ENCODE peak calls at places on chromosomes 11 and 22, in eight cellular contexts. V is right lobe of liver, Y is IMR-90, U is transverse colon, A is uterus, R is gastrocnemius medialis, C is adrenal gland, X is tibial nerve. Q is an unnamed sample.

GRCh38 chr11:34252651-34253050 is 105.2 kb downstream of the ABTB2 start:
- DNase-seq in U (no peak), A (no peak), C (no peak), R (no peak), V (no peak), Y (no peak), X (no peak), Q (no peak)

GRCh38 chr11:12290477-12290922 is 86.9 kb upstream of the PARVA start:
- DNase-seq in U (no peak), C (no peak), Y (no peak), A (no peak), V (no peak), R (no peak), X (no peak), Q (no peak)

GRCh38 chr11:22742149-22742548 is 75.7 kb downstream of the GAS2 start:
- DNase-seq in C (no peak), A (no peak), R (no peak), X (no peak), V (no peak), U (no peak), Y (no peak), Q (no peak)

GRCh38 chr11:287821-288327 is 1.1 kb upstream of the PGGHG start:
- DNase-seq in R (no peak), A (peak; percentile 22), Y (no peak), X (no peak), V (peak; percentile 66), U (peak; percentile 42), C (no peak), Q (no peak)

GRCh38 chr11:130168105-130168504 is 8.5 kb downstream of the ST14 start:
- DNase-seq in U (peak; percentile 9), X (no peak), V (no peak), C (no peak), R (no peak), Y (peak; percentile 88), A (no peak), Q (no peak)

GRCh38 chr11:34331736-34332135 is 26.1 kb downstream of the ABTB2 start:
- DNase-seq in V (no peak), Y (no peak), U (no peak), X (no peak), R (no peak), C (no peak), A (no peak), Q (no peak)

GRCh38 chr22:19105867-19106802 is 16.1 kb downstream of the DGCR2 start:
- DNase-seq in Y (no peak), C (peak; percentile 51), U (no peak), A (no peak), X (no peak), V (no peak), R (no peak), Q (no peak)

GRCh38 chr11:134049303-134049702 is 19.6 kb upstream of the JAM3 start:
- DNase-seq in C (peak; percentile 54), R (no peak), V (peak; percentile 32), X (no peak), Y (no peak), A (peak; percentile 13), U (no peak), Q (no peak)

GRCh38 chr11:119742263-119742861 is 13.4 kb upstream of the NECTIN1 start:
- DNase-seq in A (peak; percentile 32), V (peak; percentile 48), R (no peak), Y (no peak), U (peak; percentile 36), X (no peak), C (no peak), Q (no peak)

GRCh38 chr11:71937826-71938225 is 9.0 kb downstream of the RNF121 start:
- DNase-seq in X (no peak), C (no peak), R (no peak), U (no peak), A (no peak), Y (no peak), V (peak; percentile 63), Q (no peak)

GRCh38 chr11:2885676-2886081 is at the start of gene CDKN1C:
- DNase-seq in R (peak; percentile 63), U (peak; percentile 89), X (peak; percentile 86), V (peak; percentile 90), A (peak; percentile 95), Y (peak; percentile 69), C (peak; percentile 96), Q (peak; percentile 88)

GRCh38 chr22:49936973-49937757 is 18.7 kb downstream of the CRELD2 start:
- DNase-seq in V (no peak), Y (no peak), R (no peak), U (no peak), A (no peak), X (no peak), C (no peak), Q (peak; percentile 47)

GRCh38 chr22:44870021-44870420 is 117.6 kb downstream of the ARHGAP8 start:
- DNase-seq in V (peak; percentile 27), R (no peak), A (no peak), X (no peak), Y (peak; percentile 49), C (peak; percentile 61), U (no peak), Q (peak; percentile 62)

GRCh38 chr11:47278769-47279168 is 8.8 kb downstream of the MADD start:
- DNase-seq in C (no peak), Y (no peak), R (no peak), X (no peak), U (no peak), V (no peak), A (no peak), Q (no peak)

GRCh38 chr22:32765117-32765618 is 36.3 kb upstream of the TIMP3 start:
- DNase-seq in U (no peak), C (no peak), V (no peak), A (no peak), Y (no peak), X (no peak), R (no peak), Q (no peak)

GRCh38 chr11:3049430-3050243 is 7.6 kb downstream of the CARS1 start:
- DNase-seq in R (peak; percentile 91), U (peak; percentile 80), V (no peak), C (peak; percentile 96), X (peak; percentile 39), A (peak; percentile 75), Y (peak; percentile 98), Q (peak; percentile 35)

GRCh38 chr11:134024420-134025085 is 44.3 kb upstream of the JAM3 start:
- DNase-seq in U (no peak), R (no peak), V (peak; percentile 37), A (no peak), C (no peak), X (no peak), Y (peak; percentile 36), Q (no peak)

GRCh38 chr11:31813961-31814868 is 3.1 kb upstream of the PAX6 start:
- DNase-seq in Y (no peak), C (no peak), A (no peak), R (no peak), X (no peak), V (no peak), U (no peak), Q (no peak)

GRCh38 chr22:29205598-29206371 is at the start of gene EMID1:
- DNase-seq in A (peak; percentile 48), V (no peak), Y (peak; percentile 9), C (no peak), X (no peak), U (peak; percentile 47), R (no peak), Q (peak; percentile 59)

GRCh38 chr11:46386674-46387073 is 4.9 kb downstream of the CHRM4 start:
- DNase-seq in C (no peak), U (no peak), R (no peak), A (no peak), V (no peak), X (no peak), Y (peak; percentile 51), Q (no peak)

GRCh38 chr22:24819941-24820461 is 14.0 kb downstream of the SGSM1 start:
- DNase-seq in V (peak; percentile 79), Y (no peak), C (peak; percentile 57), A (peak; percentile 27), X (no peak), U (peak; percentile 65), R (no peak), Q (peak; percentile 61)

GRCh38 chr11:128323381-128323780 is 264.0 kb downstream of the ETS1 start:
- DNase-seq in A (no peak), C (no peak), X (no peak), U (peak; percentile 40), V (no peak), R (no peak), Y (peak; percentile 48), Q (peak; percentile 38)

DNA sequence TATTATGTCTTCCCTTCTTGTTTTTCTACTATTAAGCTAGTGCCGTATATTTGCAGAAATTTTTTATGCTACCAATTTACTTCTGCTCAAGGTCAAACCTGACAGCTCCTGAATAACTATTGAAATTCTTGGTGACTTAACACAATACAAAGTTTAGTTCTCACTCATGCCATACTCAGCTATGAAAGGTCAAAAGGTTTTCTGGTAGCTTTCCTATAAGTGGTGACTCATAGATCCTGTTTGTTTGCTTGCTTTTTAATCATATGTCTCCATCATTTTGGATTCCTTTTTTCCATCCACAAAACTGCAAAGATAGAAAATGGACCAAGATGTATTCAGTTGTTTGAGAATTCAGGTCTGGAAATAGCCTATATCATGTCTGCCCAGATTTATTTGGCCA is 855.8 kb upstream of the LRRC4C start:
- DNase-seq in V (no peak), X (no peak), C (no peak), A (no peak), U (no peak), R (no peak), Y (no peak), Q (no peak)
- TF ChIP-seq POLR2A in V (no peak), X (no peak), C (no peak), A (no peak), U (no peak), R (no peak), Y (no peak), Q (no peak)

GRCh38 chr22:46908641-46909107 is 146.2 kb downstream of the TBC1D22A start:
- DNase-seq in X (no peak), R (no peak), C (no peak), U (no peak), Y (no peak), A (no peak), V (no peak), Q (no peak)
- H3K4me3 ChIP-seq in X (no peak overlapping the region), R (no peak overlapping the region), C (no peak overlapping the region), U (no peak overlapping the region), Y (no peak overlapping the region), A (no peak overlapping the region), V (no peak overlapping the region), Q (no peak overlapping the region)

DNA sequence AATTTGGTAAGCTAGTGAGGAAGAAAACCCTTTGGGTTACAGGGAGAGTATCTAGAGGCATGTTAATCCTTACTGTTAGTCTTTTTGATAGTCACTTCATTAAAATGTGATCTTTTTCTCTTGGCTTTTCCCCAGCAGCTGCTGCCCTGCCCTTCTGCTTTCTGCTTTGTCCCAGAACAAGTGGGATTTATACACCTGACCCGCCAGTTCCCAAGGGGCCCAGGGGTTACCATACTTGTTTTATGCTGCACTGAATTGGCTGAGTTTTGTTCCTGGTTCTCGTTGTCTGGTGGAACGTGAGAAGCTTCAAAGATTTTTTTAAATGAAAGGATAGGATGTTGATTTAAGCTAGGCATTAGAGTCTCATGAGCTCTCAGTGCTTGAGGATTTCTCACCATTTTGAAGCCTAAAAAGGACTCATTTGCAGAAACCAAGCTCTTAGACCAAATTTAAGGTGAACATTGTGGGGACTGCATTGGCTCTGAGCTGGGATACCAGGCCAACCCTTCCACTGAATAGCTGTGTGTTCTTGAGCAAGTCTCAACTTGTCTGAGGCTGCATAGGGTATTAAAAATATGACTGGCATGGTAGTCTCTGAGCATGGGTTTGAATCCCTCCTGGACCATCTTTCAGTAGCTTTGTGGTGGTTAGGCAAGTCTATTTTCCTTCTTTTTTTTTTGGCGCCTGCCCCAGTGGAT is 6.6 kb downstream of the LIMK2 start:
- DNase-seq in A (no peak), Y (no peak), U (no peak), V (no peak), X (no peak), R (no peak), C (no peak), Q (peak; percentile 37)
- H3K4me1 ChIP-seq in A (no peaks in the 10 kb centered on the region), Y (no peaks in the 10 kb centered on the region), U (peaks cover 88% of the 10 kb centered on the region), V (peaks cover 8% of the 10 kb centered on the region), X (peaks cover 97% of the 10 kb centered on the region), R (peaks cover 6% of the 10 kb centered on the region), C (peaks cover 53% of the 10 kb centered on the region), Q (peaks cover 56% of the 10 kb centered on the region)

GRCh38 chr11:5280582-5281102 is 10.9 kb upstream of the HBE1 start:
- DNase-seq in V (no peak), U (no peak), X (peak; percentile 53), R (no peak), C (peak; percentile 95), Y (peak; percentile 100), A (peak; percentile 37), Q (peak; percentile 9)
- TF ChIP-seq POLR2A in V (no peak), U (no peak), X (no peak), R (no peak), C (no peak), Y (no peak), A (no peak), Q (no peak)

Q was measured in thyroid gland.